ENCODE peak calls at places on chromosomes 12 and 14, in seven cellular contexts. G, J, U, M, S, P and X are unnamed samples.

GRCh38 chr14:85934123-85934885 is 404.4 kb downstream of the FLRT2 start:
- DNase-seq in M (no peak), J (no peak), P (peak; percentile 45), U (peak; percentile 4), S (peak; percentile 15), G (peak; percentile 28), X (no peak)

GRCh38 chr12:65607271-65607880 is 216.9 kb upstream of the HMGA2 start:
- DNase-seq in J (no peak), P (no peak), M (no peak), S (peak; percentile 26), G (no peak), U (no peak), X (no peak)

GRCh38 chr12:29816869-29817730 is 33.4 kb upstream of the TMTC1 start:
- DNase-seq in J (no peak), P (no peak), S (no peak), G (no peak), U (no peak), M (no peak), X (no peak)

GRCh38 chr12:56749364-56749763 is 2.8 kb downstream of the PRIM1 start:
- DNase-seq in M (no peak), J (no peak), P (no peak), G (no peak), S (no peak), U (no peak), X (no peak)

GRCh38 chr12:113222730-113223531 is 1.7 kb downstream of the TPCN1 start:
- DNase-seq in P (no peak), G (no peak), M (peak; percentile 67), U (peak; percentile 88), J (peak; percentile 97), S (peak; percentile 85), X (peak; percentile 80)

GRCh38 chr14:35374273-35374681 is 30.3 kb downstream of the NFKBIA start:
- DNase-seq in U (peak; percentile 99), J (peak; percentile 96), S (peak; percentile 95), P (no peak), G (no peak), M (peak; percentile 98), X (peak; percentile 95)

GRCh38 chr12:67754933-67755697 is 106.6 kb downstream of the DYRK2 start:
- DNase-seq in G (no peak), J (no peak), M (no peak), U (no peak), S (no peak), P (no peak), X (no peak)

GRCh38 chr14:69363055-69363454 is 35.0 kb downstream of the ERH start:
- DNase-seq in G (no peak), U (peak; percentile 66), J (no peak), S (no peak), P (no peak), M (peak; percentile 6), X (no peak)

GRCh38 chr12:38771871-38772270 is 133.5 kb downstream of the CPNE8 start:
- DNase-seq in P (no peak), J (no peak), U (peak; percentile 6), M (no peak), G (peak; percentile 5), S (no peak), X (no peak)

GRCh38 chr12:34601689-34602088 is 579.4 kb downstream of the ALG10 start:
- DNase-seq in S (no peak), J (no peak), M (no peak), U (no peak), P (no peak), G (no peak), X (no peak)

GRCh38 chr12:59173696-59174095 is 253.4 kb upstream of the LRIG3 start:
- DNase-seq in G (no peak), U (no peak), M (no peak), J (no peak), P (no peak), S (no peak), X (no peak)

GRCh38 chr12:91249059-91250055 is 66.7 kb upstream of the DCN start:
- DNase-seq in S (no peak), M (no peak), P (no peak), U (peak; percentile 75), J (no peak), G (no peak), X (no peak)

GRCh38 chr12:113776536-113776935 is 189.6 kb downstream of the RBM19 start:
- DNase-seq in U (no peak), P (no peak), J (no peak), S (no peak), G (no peak), M (no peak), X (no peak)

GRCh38 chr14:63267171-63267570 is 51.6 kb downstream of the GPHB5 start:
- DNase-seq in G (no peak), S (no peak), J (no peak), P (no peak), U (no peak), M (no peak), X (peak; percentile 29)

GRCh38 chr14:23877538-23878180 is 75.9 kb upstream of the DHRS4 start:
- DNase-seq in S (no peak), U (no peak), J (no peak), P (no peak), G (no peak), M (peak; percentile 12), X (no peak)

GRCh38 chr14:76810953-76811400 is 1.7 kb downstream of the ANGEL1 start:
- DNase-seq in U (peak; percentile 51), J (no peak), S (peak; percentile 30), G (no peak), P (no peak), M (peak; percentile 19), X (peak; percentile 17)

GRCh38 chr12:47481041-47481440 is 224.8 kb downstream of the RPAP3 start:
- DNase-seq in M (no peak), J (no peak), S (no peak), G (no peak), P (no peak), U (no peak), X (no peak)